ENCODE peak calls at places on chromosome 17, in nine cellular contexts. E is fibroblast of lung, I is AG04450, H is IMR-90, J is pancreas, S is Peyer's patch, G is heart left ventricle, P is tibial artery, L is PC-3. X is an unnamed sample.
A peak's percentile ranks its signal among the peaks of the same experiment; 100 is the strongest.

GRCh38 chr17:29827179-29827578 is 102.8 kb downstream of the SSH2 start:
- DNase-seq in P (no peak), I (no peak), G (no peak), H (no peak), S (no peak), L (no peak), E (peak; percentile 6), J (no peak), X (no peak)

GRCh38 chr17:49557204-49558024 is 18.3 kb upstream of the NXPH3 start:
- DNase-seq in S (peak; percentile 62), I (no peak), E (peak; percentile 56), J (no peak), H (peak; percentile 46), L (peak; percentile 80), G (no peak), P (no peak), X (peak; percentile 65)

GRCh38 chr17:43695968-43696865 is 34.5 kb upstream of the MEOX1 start:
- DNase-seq in H (peak; percentile 20), E (peak; percentile 17), P (peak; percentile 48), G (peak; percentile 72), J (no peak), S (no peak), L (no peak), I (no peak), X (no peak)

GRCh38 chr17:75404739-75405364 is 626 bp downstream of the GRB2 start:
- DNase-seq in H (peak; percentile 52), L (peak; percentile 43), S (peak; percentile 66), E (no peak), J (peak; percentile 41), G (peak; percentile 36), P (no peak), I (no peak), X (peak; percentile 61)

GRCh38 chr17:17782425-17783120 is 54.2 kb downstream of the SREBF1 start:
- DNase-seq in G (peak; percentile 61), S (no peak), I (no peak), P (no peak), J (no peak), L (peak; percentile 16), H (no peak), E (no peak), X (no peak)

GRCh38 chr17:4980644-4981216 is 6.7 kb downstream of the CAMTA2 start:
- DNase-seq in I (no peak), L (peak; percentile 65), S (no peak), P (no peak), J (no peak), G (no peak), H (peak; percentile 46), E (peak; percentile 62), X (no peak)

GRCh38 chr17:5874486-5874885 is 195.7 kb upstream of the WSCD1 start:
- DNase-seq in H (no peak), S (no peak), P (no peak), I (no peak), L (no peak), E (no peak), J (no peak), G (no peak), X (no peak)

GRCh38 chr17:74919440-74920305 is 3.4 kb downstream of the USH1G start:
- DNase-seq in J (no peak), P (no peak), H (no peak), E (peak; percentile 6), S (no peak), G (no peak), I (no peak), L (no peak), X (no peak)

GRCh38 chr17:15913826-15914225 is 31.1 kb upstream of the ADORA2B start:
- DNase-seq in L (no peak), G (no peak), H (no peak), S (no peak), I (no peak), E (no peak), J (no peak), P (no peak), X (no peak)

GRCh38 chr17:35879748-35880654 is at the start of gene CCL5:
- DNase-seq in E (no peak), G (no peak), P (no peak), L (peak; percentile 7), J (no peak), I (no peak), S (peak; percentile 72), H (peak; percentile 13), X (no peak)

GRCh38 chr17:12046786-12047185 is 26.1 kb downstream of the MAP2K4 start:
- DNase-seq in L (no peak), P (no peak), H (no peak), S (no peak), E (no peak), G (no peak), J (no peak), I (no peak), X (no peak)

GRCh38 chr17:935485-935884 is 44.1 kb downstream of the NXN start:
- DNase-seq in S (no peak), G (no peak), I (no peak), J (no peak), P (no peak), E (no peak), L (peak; percentile 18), H (no peak), X (no peak)

GRCh38 chr17:19533718-19534561 is at the start of gene SLC47A1:
- DNase-seq in L (no peak), E (no peak), P (no peak), S (no peak), G (peak; percentile 63), I (no peak), H (no peak), J (no peak), X (no peak)

GRCh38 chr17:57902800-57903759 is 52.1 kb downstream of the CUEDC1 start:
- DNase-seq in I (no peak), S (peak; percentile 87), P (peak; percentile 92), L (peak; percentile 98), E (peak; percentile 77), G (peak; percentile 92), J (peak; percentile 92), H (peak; percentile 81), X (peak; percentile 92)

GRCh38 chr17:54937426-54937825 is 31.0 kb downstream of the COX11 start:
- DNase-seq in P (no peak), J (no peak), S (no peak), H (no peak), E (no peak), I (no peak), G (no peak), L (no peak), X (no peak)

GRCh38 chr17:82949361-82949760 is 109.5 kb upstream of the ZNF750 start:
- DNase-seq in G (no peak), H (no peak), I (no peak), E (no peak), L (no peak), J (no peak), P (peak; percentile 12), S (no peak), X (no peak)

GRCh38 chr17:82948081-82948511 is 108.3 kb upstream of the ZNF750 start:
- DNase-seq in L (no peak), J (no peak), P (no peak), S (no peak), E (no peak), H (no peak), I (no peak), G (no peak), X (no peak)

GRCh38 chr17:82946081-82946480 is 106.3 kb upstream of the ZNF750 start:
- DNase-seq in P (no peak), I (no peak), J (no peak), H (no peak), E (no peak), G (no peak), S (no peak), L (no peak), X (no peak)

GRCh38 chr17:82948957-82949356 is 109.1 kb upstream of the ZNF750 start:
- DNase-seq in I (no peak), L (no peak), E (no peak), G (no peak), J (no peak), S (no peak), P (no peak), H (no peak), X (no peak)

GRCh38 chr17:82947051-82947991 is 107.5 kb upstream of the ZNF750 start:
- DNase-seq in I (no peak), S (peak; percentile 8), J (no peak), H (no peak), L (no peak), P (no peak), E (no peak), G (no peak), X (no peak)
- H3K9me3 ChIP-seq in I (peaks cover 64% of the 10 kb centered on the region), S (no peaks in the 10 kb centered on the region), J (no peaks in the 10 kb centered on the region), H (peaks cover 66% of the 10 kb centered on the region), L (no peaks in the 10 kb centered on the region), P (no peaks in the 10 kb centered on the region), E (no peaks in the 10 kb centered on the region), G (peaks cover 33% of the 10 kb centered on the region), X (peaks cover 26% of the 10 kb centered on the region)

GRCh38 chr17:27069842-27070508 is 223.9 kb upstream of the WSB1 start:
- DNase-seq in H (no peak), L (no peak), S (no peak), P (no peak), G (no peak), I (no peak), J (no peak), E (no peak), X (no peak)
- H3K9me3 ChIP-seq in H (peaks cover 4% of the 10 kb centered on the region), L (no peaks in the 10 kb centered on the region), S (no peaks in the 10 kb centered on the region), P (no peaks in the 10 kb centered on the region), G (no peaks in the 10 kb centered on the region), I (peaks cover 5% of the 10 kb centered on the region), J (no peaks in the 10 kb centered on the region), E (no peaks in the 10 kb centered on the region), X (no peaks in the 10 kb centered on the region)

GRCh38 chr17:70073326-70073725 is 1.7 kb upstream of the KCNJ16 start:
- DNase-seq in L (no peak), G (no peak), I (no peak), E (no peak), J (no peak), P (no peak), S (no peak), H (no peak), X (no peak)

GRCh38 chr17:70072900-70073299 is 2.1 kb upstream of the KCNJ16 start:
- DNase-seq in J (no peak), S (no peak), E (no peak), I (no peak), P (no peak), H (no peak), G (no peak), L (no peak), X (no peak)

GRCh38 chr17:70070297-70071027 is 4.6 kb upstream of the KCNJ16 start:
- DNase-seq in I (peak; percentile 16), P (no peak), H (peak; percentile 62), E (peak; percentile 74), L (peak; percentile 23), G (no peak), S (no peak), J (no peak), X (no peak)

GRCh38 chr17:70071620-70072019 is 3.4 kb upstream of the KCNJ16 start:
- DNase-seq in I (no peak), H (no peak), S (no peak), P (no peak), G (no peak), J (no peak), E (no peak), L (no peak), X (no peak)

GRCh38 chr17:70071127-70071526 is 3.9 kb upstream of the KCNJ16 start:
- DNase-seq in L (no peak), S (no peak), I (no peak), G (no peak), P (no peak), E (no peak), H (no peak), J (no peak), X (no peak)
- H3K9me3 ChIP-seq in L (no peaks in the 10 kb centered on the region), S (no peaks in the 10 kb centered on the region), I (no peaks in the 10 kb centered on the region), G (no peaks in the 10 kb centered on the region), P (no peaks in the 10 kb centered on the region), E (no peaks in the 10 kb centered on the region), H (no peaks in the 10 kb centered on the region), J (no peaks in the 10 kb centered on the region), X (no peaks in the 10 kb centered on the region)

GRCh38 chr17:6912110-6913051 is 80.9 kb upstream of the TEKT1 start:
- DNase-seq in G (no peak), P (no peak), S (no peak), I (no peak), H (no peak), L (no peak), J (no peak), E (no peak), X (no peak)
- H3K9me3 ChIP-seq in G (no peaks in the 10 kb centered on the region), P (no peaks in the 10 kb centered on the region), S (no peaks in the 10 kb centered on the region), I (no peaks in the 10 kb centered on the region), H (no peaks in the 10 kb centered on the region), L (no peaks in the 10 kb centered on the region), J (no peaks in the 10 kb centered on the region), E (no peaks in the 10 kb centered on the region), X (no peaks in the 10 kb centered on the region)